ENCODE peak calls at places on chromosomes 4 and X, in four cellular contexts. X, C, A and T are unnamed samples.
A peak's percentile ranks its signal among the peaks of the same experiment; 100 is the strongest.

GRCh38 chr4:848803-849477 is 23.0 kb upstream of the CPLX1 start:
- DNase-seq in C (no peak), A (no peak), X (no peak), T (no peak)

GRCh38 chr4:158015241-158015640 is 157.6 kb downstream of the GASK1B start:
- DNase-seq in X (peak; percentile 60), A (no peak), C (no peak), T (no peak)

GRCh38 chrX:22748093-22748999 is 251.4 kb upstream of the DDX53 start:
- DNase-seq in X (peak; percentile 47), A (peak; percentile 9), C (peak; percentile 38), T (no peak)

GRCh38 chr4:70197842-70198241 is 2.3 kb downstream of the ODAM start:
- DNase-seq in X (no peak), A (no peak), C (no peak), T (no peak)

GRCh38 chr4:141458501-141458900 is 177.9 kb upstream of the IL15 start:
- DNase-seq in X (peak; percentile 27), C (peak; percentile 48), A (no peak), T (no peak)

GRCh38 chr4:118865091-118865708 is 23.5 kb upstream of the SYNPO2 start:
- DNase-seq in X (peak; percentile 64), A (no peak), C (peak; percentile 50), T (no peak)

GRCh38 chr4:127355738-127356137 is 277.0 kb upstream of the INTU start:
- DNase-seq in X (no peak), A (no peak), C (no peak), T (no peak)

GRCh38 chrX:27746516-27746915 is 61.3 kb upstream of the MAGEB10 start:
- DNase-seq in X (no peak), A (no peak), C (no peak), T (no peak)

GRCh38 chrX:15343075-15343476 is 7.8 kb upstream of the PIGA start:
- DNase-seq in X (peak; percentile 60), C (peak; percentile 84), A (no peak), T (no peak)

GRCh38 chr4:55592014-55592413 is at the start of gene PDCL2:
- DNase-seq in A (peak; percentile 25), X (no peak), C (peak; percentile 3), T (no peak)

GRCh38 chrX:123121241-123121640 is 62.8 kb upstream of the GRIA3 start:
- DNase-seq in X (no peak), A (no peak), C (no peak), T (no peak)

GRCh38 chr4:153341575-153342090 is 2.9 kb upstream of the MND1 start:
- DNase-seq in X (peak; percentile 64), C (peak; percentile 23), A (no peak), T (no peak)

GRCh38 chr4:180925800-180926199 is 1317.4 kb upstream of the TENM3 start:
- DNase-seq in C (no peak), X (peak; percentile 62), A (no peak), T (no peak)

GRCh38 chr4:180926277-180926676 is 1316.9 kb upstream of the TENM3 start:
- DNase-seq in C (no peak), X (no peak), A (no peak), T (no peak)

GRCh38 chr4:180923476-180923875 is 1319.7 kb upstream of the TENM3 start:
- DNase-seq in X (peak; percentile 82), C (no peak), A (no peak), T (no peak)
- TF ChIP-seq RAD21 in X (no peak), C (no peak), A (no peak), T (no peak)

GRCh38 chr4:99157478-99157935 is 13.4 kb upstream of the ADH4 start:
- DNase-seq in C (peak; percentile 38), X (no peak), A (no peak), T (no peak)
- TF ChIP-seq RAD21 in C (no peak), X (no peak), A (no peak), T (no peak)

GRCh38 chr4:16124232-16124631 is 40.4 kb upstream of the PROM1 start:
- DNase-seq in A (no peak), C (no peak), X (no peak), T (no peak)

GRCh38 chr4:16122225-16122624 is 38.4 kb upstream of the PROM1 start:
- DNase-seq in X (no peak), A (no peak), C (no peak), T (no peak)

GRCh38 chr4:16123356-16124084 is 39.7 kb upstream of the PROM1 start:
- DNase-seq in C (no peak), A (no peak), X (no peak), T (no peak)

GRCh38 chr4:16120720-16121119 is 36.9 kb upstream of the PROM1 start:
- DNase-seq in C (no peak), A (no peak), X (peak; percentile 1), T (no peak)

DNA sequence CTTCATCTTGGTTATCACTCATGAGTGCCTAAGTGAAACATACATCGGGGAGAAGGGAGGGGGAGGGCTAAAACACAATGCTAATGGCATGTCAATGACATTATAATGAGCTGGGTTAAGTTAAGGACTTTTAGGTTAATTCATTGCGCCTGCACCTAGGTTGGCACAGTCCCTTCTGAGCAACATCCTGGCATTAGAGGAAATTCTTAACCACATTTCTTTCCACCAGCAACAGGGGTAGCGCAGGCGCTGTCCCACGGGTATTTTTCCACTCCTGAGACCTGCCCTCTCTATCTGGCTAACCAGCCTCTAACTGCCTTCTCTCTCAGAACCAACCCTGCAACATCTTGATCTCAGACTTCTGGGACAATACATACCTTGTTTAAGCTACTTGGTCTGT is 39.0 kb upstream of the PROM1 start:
- DNase-seq in C (no peak), A (no peak), X (no peak), T (no peak)
- TF ChIP-seq RAD21 in C (no peak), A (no peak), X (no peak), T (no peak)

DNA sequence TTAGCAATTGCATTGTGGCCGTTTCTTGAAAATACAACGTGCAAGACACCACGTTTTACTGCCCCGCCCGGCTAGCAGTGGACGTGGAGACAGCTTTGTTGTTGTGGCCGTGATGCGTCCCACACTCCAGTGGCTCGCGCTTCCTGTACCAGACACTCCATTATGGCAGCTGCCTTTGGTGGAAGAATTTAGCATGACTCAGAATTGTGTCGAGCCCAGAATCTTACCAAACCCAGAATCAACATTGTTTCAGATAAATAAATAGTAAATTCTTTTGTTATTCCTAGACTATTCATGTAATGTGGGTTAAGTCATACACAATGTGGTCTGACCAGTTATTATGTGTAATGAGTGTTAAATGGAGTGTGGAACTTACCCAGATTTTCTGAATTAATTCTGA is 25.3 kb upstream of the S100P start:
- DNase-seq in X (peak; percentile 80), A (no peak), C (no peak), T (no peak)
- TF ChIP-seq RAD21 in X (no peak), A (no peak), C (no peak), T (no peak)

GRCh38 chrX:119696251-119696890 is 3.4 kb upstream of the SEPTIN6 start:
- DNase-seq in A (no peak), C (no peak), X (no peak), T (no peak)
- TF ChIP-seq RAD21 in A (no peak), C (no peak), X (no peak), T (no peak)

DNA sequence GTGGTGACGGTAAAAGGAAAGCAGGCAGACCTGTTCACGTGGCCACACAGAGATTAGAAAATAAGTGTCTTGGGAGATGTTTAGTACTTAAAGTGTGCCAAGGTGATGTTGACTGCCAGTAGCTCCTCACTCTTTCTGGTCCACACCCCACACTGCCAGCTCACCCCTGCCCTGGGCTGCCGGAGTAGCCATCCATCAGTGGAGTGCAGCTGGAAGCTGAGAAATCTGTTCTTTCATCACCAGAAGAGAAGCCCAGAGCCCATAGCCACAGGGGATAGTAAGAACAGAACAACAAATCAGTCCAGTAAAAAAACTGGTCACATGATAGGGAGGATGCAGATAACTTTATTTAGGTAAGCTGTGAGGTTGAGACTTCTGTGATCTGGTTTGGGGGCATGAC is 64.1 kb downstream of the WWC2 start:
- DNase-seq in A (no peak), X (no peak), C (no peak), T (no peak)
- TF ChIP-seq RAD21 in A (no peak), X (no peak), C (no peak), T (no peak)

DNA sequence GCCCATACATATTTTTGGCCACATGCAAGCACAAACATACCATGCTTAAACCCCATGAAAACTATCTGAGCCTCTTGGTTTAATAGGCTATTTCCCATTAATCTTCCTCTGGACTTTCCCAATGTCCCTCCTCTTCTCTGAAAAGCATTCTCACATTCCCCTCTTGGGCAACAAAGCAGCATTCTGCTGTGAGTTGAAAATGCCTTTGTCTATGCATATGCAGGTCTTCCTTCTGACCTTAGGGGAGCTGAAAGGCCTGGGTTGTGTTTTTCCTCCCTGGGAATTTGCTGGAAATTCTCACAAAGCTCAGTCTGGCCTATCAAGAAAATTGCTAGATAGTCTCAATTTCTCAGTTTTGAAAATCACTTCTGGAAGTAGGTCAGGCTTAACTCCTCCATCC is 4.2 kb downstream of the VSIG4 start:
- DNase-seq in C (no peak), X (no peak), A (no peak), T (no peak)
- TF ChIP-seq RAD21 in C (no peak), X (no peak), A (no peak), T (no peak)

DNA sequence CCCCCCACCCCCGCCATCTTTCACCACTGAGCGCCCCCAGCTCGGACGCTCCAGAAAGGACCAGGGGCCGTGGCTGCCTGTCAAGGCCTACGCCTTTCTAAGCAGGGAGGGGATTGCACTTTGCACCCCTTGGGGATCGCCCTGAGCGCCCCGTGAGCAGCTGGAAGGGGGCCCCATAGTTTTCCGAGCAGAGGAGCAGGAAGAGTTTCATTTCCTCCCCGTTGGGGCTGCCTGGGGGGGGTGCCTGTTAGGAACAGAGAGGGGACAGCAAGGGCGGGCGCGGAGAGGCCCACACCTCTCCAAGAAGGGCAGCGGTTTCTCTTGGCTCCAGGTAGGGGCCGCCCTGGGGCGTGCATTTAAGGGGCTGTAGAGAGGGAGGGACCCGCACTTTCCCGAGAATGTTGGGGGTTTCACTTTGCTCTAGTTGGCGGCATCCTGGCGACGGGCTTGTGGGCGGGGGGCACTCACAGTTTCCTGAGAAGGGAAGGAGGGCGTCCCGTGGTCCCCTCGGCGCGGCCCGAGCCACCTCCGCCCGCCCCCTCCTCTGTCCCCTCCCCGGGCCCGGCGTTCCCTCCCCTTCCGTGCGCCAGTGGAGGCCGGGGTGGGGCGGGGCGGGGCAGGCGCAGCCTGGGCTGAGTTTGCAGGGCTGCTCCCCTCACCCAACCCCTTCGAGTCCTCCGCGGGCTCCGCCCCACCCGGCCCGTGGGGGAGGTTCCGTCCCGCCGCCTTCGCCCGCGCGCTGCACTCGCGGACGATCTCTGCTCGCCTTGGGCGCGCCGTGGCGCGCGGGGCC is 82.3 kb upstream of the CD99 start:
- DNase-seq in X (peak; percentile 72), A (peak; percentile 58), C (peak; percentile 89), T (no peak)
- TF ChIP-seq RAD21 in X (no peak), A (peak; percentile 15), C (no peak), T (no peak)

GRCh38 chr4:7817877-7818675 is 121.6 kb downstream of the AFAP1 start:
- DNase-seq in X (peak; percentile 58), C (no peak), A (no peak), T (no peak)
- TF ChIP-seq RAD21 in X (no peak), C (no peak), A (no peak), T (no peak)